ENCODE peak calls at places on chromosomes 3 and 15, in eight cellular contexts. T, R, F, U, O, G, H and M are unnamed samples.

GRCh38 chr3:42067324-42067723 is 23.8 kb upstream of the TRAK1 start:
- DNase-seq in H (peak), U (no peak), O (no peak), G (no peak), R (no peak), F (no peak), T (no peak), M (no peak)

GRCh38 chr3:170632780-170633179 is 46.9 kb upstream of the SLC7A14 start:
- DNase-seq in G (no peak), T (no peak), O (no peak), R (no peak), H (peak), F (no peak), U (no peak), M (no peak)

GRCh38 chr3:79367066-79367465 is 400.7 kb downstream of the ROBO1 start:
- DNase-seq in O (no peak), G (no peak), F (no peak), U (no peak), T (no peak), R (peak), H (no peak), M (no peak)

GRCh38 chr3:81778678-81779182 is 17.3 kb upstream of the GBE1 start:
- DNase-seq in G (no peak), H (no peak), F (no peak), R (no peak), O (no peak), U (no peak), T (no peak), M (no peak)

GRCh38 chr15:39184701-39185390 is 396.0 kb upstream of the THBS1 start:
- DNase-seq in H (no peak), O (no peak), T (no peak), R (no peak), U (no peak), G (no peak), F (no peak), M (no peak)

GRCh38 chr3:108006901-108007331 is 83.9 kb downstream of the CD47 start:
- DNase-seq in T (no peak), F (no peak), R (no peak), G (no peak), U (no peak), O (no peak), H (no peak), M (no peak)

GRCh38 chr3:128794788-128795649 is 69.0 kb downstream of the RAB7A start:
- DNase-seq in R (peak), H (peak), F (peak), O (peak), G (no peak), U (peak), T (peak), M (peak)

GRCh38 chr15:43232289-43232874 is 11.6 kb upstream of the EPB42 start:
- DNase-seq in F (no peak), R (no peak), H (no peak), G (no peak), O (no peak), U (no peak), T (no peak), M (no peak)